ENCODE peak calls at places on chromosomes 7 and 10, in nine cellular contexts. E is activated CD4-positive, alpha-beta T cell treated with anti-CD3 and anti-CD28 coated beads, Interleukin-2, amount 10 ng/mL, durations not matched to agents 7 days and 5 days; R is pancreas; O is IMR-90; V is CD14-positive monocyte; J is hippocampal formation; S is occipital lobe; X is GDM1; C is GM20000. Y is an unnamed sample.

GRCh38 chr10:100760726-100761125 is 15.3 kb downstream of the PAX2 start:
- DNase-seq in R (no peak), J (no peak), E (no peak), S (no peak), O (no peak), X (no peak), C (no peak), V (no peak), Y (no peak)

GRCh38 chr7:130874071-130874915 is 140.3 kb upstream of the KLF14 start:
- DNase-seq in V (no peak), S (no peak), R (no peak), C (no peak), J (no peak), X (no peak), O (peak; percentile 13), E (no peak), Y (no peak)

GRCh38 chr7:114851406-114852025 is 70.4 kb upstream of the MDFIC start:
- DNase-seq in V (no peak), O (no peak), R (no peak), S (no peak), J (no peak), X (no peak), C (no peak), E (no peak), Y (no peak)

GRCh38 chr10:113232928-113233511 is 283.0 kb downstream of the TCF7L2 start:
- DNase-seq in J (no peak), R (no peak), X (no peak), V (no peak), S (no peak), C (peak; percentile 23), E (no peak), O (no peak), Y (no peak)

GRCh38 chr10:12902135-12902572 is 99.4 kb downstream of the CCDC3 start:
- DNase-seq in S (peak; percentile 7), O (peak; percentile 64), V (no peak), J (peak; percentile 39), X (no peak), R (peak; percentile 46), C (peak; percentile 81), E (peak; percentile 52), Y (no peak)

GRCh38 chr7:139651308-139651707 is 126.5 kb downstream of the HIPK2 start:
- DNase-seq in J (no peak), E (no peak), V (peak; percentile 61), O (peak; percentile 35), X (no peak), R (no peak), S (no peak), C (no peak), Y (no peak)

GRCh38 chr7:877312-878232 is 1.2 kb downstream of the GET4 start:
- DNase-seq in X (no peak), V (no peak), C (no peak), R (peak; percentile 77), S (no peak), O (no peak), E (peak; percentile 23), J (no peak), Y (no peak)

GRCh38 chr7:10780400-10780747 is 193.3 kb upstream of the PHF14 start:
- DNase-seq in R (no peak), E (no peak), S (no peak), J (no peak), V (no peak), C (no peak), O (no peak), X (no peak), Y (no peak)

GRCh38 chr10:73911553-73912004 is 647 bp downstream of the PLAU start:
- DNase-seq in J (no peak), C (no peak), R (no peak), V (no peak), X (no peak), E (no peak), O (peak; percentile 43), S (no peak), Y (no peak)

GRCh38 chr10:132411561-132412253 is 14.7 kb downstream of the PWWP2B start:
- DNase-seq in J (no peak), O (peak; percentile 20), E (no peak), C (no peak), S (peak; percentile 33), R (no peak), V (no peak), X (no peak), Y (no peak)

GRCh38 chr7:36283171-36283570 is 106.5 kb upstream of the ANLN start:
- DNase-seq in S (no peak), V (no peak), E (no peak), R (no peak), J (no peak), O (no peak), X (no peak), C (no peak), Y (no peak)

GRCh38 chr7:9889557-9889956 is 1084.1 kb upstream of the PHF14 start:
- DNase-seq in V (no peak), X (no peak), E (no peak), R (no peak), J (no peak), C (no peak), O (no peak), S (no peak), Y (no peak)

GRCh38 chr7:12127490-12127889 is 83.6 kb upstream of the TMEM106B start:
- DNase-seq in V (no peak), C (no peak), S (no peak), O (no peak), X (no peak), R (no peak), J (no peak), E (no peak), Y (no peak)

GRCh38 chr10:3231951-3232730 is 59.6 kb upstream of the PITRM1 start:
- DNase-seq in C (no peak), X (no peak), O (peak; percentile 24), R (no peak), J (no peak), V (no peak), E (no peak), S (no peak), Y (no peak)

GRCh38 chr10:125624800-125625199 is 58.2 kb downstream of the TEX36 start:
- DNase-seq in J (no peak), R (peak; percentile 85), O (no peak), X (no peak), C (no peak), E (no peak), S (no peak), V (no peak), Y (no peak)

GRCh38 chr7:22853674-22854157 is 31.1 kb upstream of the TOMM7 start:
- DNase-seq in O (no peak), C (no peak), V (no peak), E (peak; percentile 74), J (no peak), X (no peak), R (peak; percentile 15), S (no peak), Y (no peak)

GRCh38 chr10:9254353-9254752 is 1199.9 kb downstream of the GATA3 start:
- DNase-seq in S (no peak), X (no peak), O (peak; percentile 64), E (no peak), V (no peak), C (no peak), J (no peak), R (no peak), Y (no peak)

GRCh38 chr7:135800560-135800959 is 51.9 kb upstream of the FAM180A start:
- DNase-seq in R (no peak), S (no peak), V (no peak), E (no peak), J (no peak), C (no peak), O (no peak), X (no peak), Y (no peak)

GRCh38 chr10:35063837-35064454 is 26.2 kb downstream of the CUL2 start:
- DNase-seq in X (no peak), E (no peak), V (no peak), O (no peak), C (no peak), J (no peak), R (no peak), S (no peak), Y (no peak)

GRCh38 chr7:130695840-130696239 is 9.5 kb upstream of the TSGA13 start:
- DNase-seq in J (peak; percentile 8), O (peak; percentile 45), V (no peak), C (peak; percentile 38), S (no peak), R (no peak), E (no peak), X (no peak), Y (no peak)

GRCh38 chr7:139231513-139232376 is 708 bp downstream of the UBN2 start:
- DNase-seq in X (no peak), E (peak; percentile 30), R (peak; percentile 35), V (no peak), O (peak; percentile 6), S (peak; percentile 29), J (no peak), C (peak; percentile 75), Y (peak; percentile 20)

GRCh38 chr10:112875474-112876267 is 74.4 kb upstream of the TCF7L2 start:
- DNase-seq in O (peak; percentile 86), E (no peak), C (no peak), V (peak; percentile 82), R (no peak), S (no peak), J (no peak), X (no peak), Y (no peak)

GRCh38 chr10:72263613-72264241 is 10.0 kb upstream of the DDIT4 start:
- DNase-seq in X (no peak), O (no peak), V (no peak), R (peak; percentile 80), C (no peak), E (peak; percentile 39), J (no peak), S (no peak), Y (no peak)

GRCh38 chr10:88879754-88880286 is at the start of gene STAMBPL1:
- DNase-seq in S (peak; percentile 63), V (no peak), C (peak; percentile 77), J (no peak), X (peak; percentile 82), R (peak; percentile 45), E (peak; percentile 85), O (no peak), Y (peak; percentile 37)

GRCh38 chr7:18552311-18552916 is 56.9 kb downstream of the HDAC9 start:
- DNase-seq in O (peak; percentile 38), J (peak; percentile 61), V (no peak), X (peak; percentile 19), R (no peak), C (no peak), S (no peak), E (no peak), Y (no peak)

GRCh38 chr7:114218283-114218682 is 196.3 kb upstream of the FOXP2 start:
- DNase-seq in X (no peak), V (no peak), S (no peak), J (no peak), C (no peak), O (no peak), R (no peak), E (no peak), Y (no peak)

GRCh38 chr10:11208243-11208642 is 190.6 kb downstream of the CELF2 start:
- DNase-seq in R (no peak), J (no peak), O (no peak), V (no peak), X (no peak), S (no peak), E (no peak), C (no peak), Y (no peak)

GRCh38 chr7:98870071-98870651 is 347 bp upstream of the TMEM130 start:
- DNase-seq in O (peak; percentile 50), C (peak; percentile 81), E (peak; percentile 63), S (peak; percentile 85), R (peak; percentile 25), J (peak; percentile 24), X (peak; percentile 58), V (peak; percentile 61), Y (peak; percentile 81)

GRCh38 chr10:101560293-101561067 is 27.6 kb downstream of the POLL start:
- DNase-seq in R (no peak), E (no peak), V (no peak), S (no peak), C (no peak), X (no peak), J (no peak), O (no peak), Y (no peak)

GRCh38 chr10:129678186-129678585 is 211.1 kb downstream of the MGMT start:
- DNase-seq in C (no peak), V (no peak), O (no peak), S (no peak), J (no peak), E (no peak), R (no peak), X (no peak), Y (no peak)

GRCh38 chr10:96440257-96441125 is 73.2 kb downstream of the TLL2 start:
- DNase-seq in X (no peak), E (no peak), C (no peak), V (no peak), S (no peak), O (no peak), R (no peak), J (no peak), Y (no peak)

Y was measured in putamen.